ENCODE peak calls at places on chromosomes 6 and 20, in six cellular contexts. D, C, S, N, Y and T are unnamed samples.

GRCh38 chr20:362271-363254 is 15.7 kb downstream of the NRSN2 start:
- DNase-seq in D (peak; percentile 86), C (peak; percentile 90), S (peak; percentile 94), N (peak; percentile 86), Y (no peak), T (no peak)

GRCh38 chr20:19815553-19815991 is 57.5 kb downstream of the RIN2 start:
- DNase-seq in D (no peak), C (no peak), S (no peak), N (peak; percentile 60), Y (no peak), T (no peak)

GRCh38 chr6:132731086-132731485 is 17.2 kb upstream of the VNN1 start:
- DNase-seq in D (no peak), C (no peak), S (no peak), N (no peak), Y (no peak), T (no peak)

GRCh38 chr20:55166063-55166462 is 690.7 kb downstream of the DOK5 start:
- DNase-seq in D (no peak), C (no peak), S (no peak), N (no peak), Y (peak; percentile 83), T (no peak)

GRCh38 chr6:31952140-31952805 is 6.4 kb downstream of the CFB start:
- DNase-seq in D (peak; percentile 74), C (peak; percentile 90), S (peak; percentile 83), N (no peak), Y (peak; percentile 6), T (no peak)

GRCh38 chr6:150145427-150145826 is 2.6 kb downstream of the PPP1R14C start:
- DNase-seq in D (no peak), C (no peak), S (no peak), N (no peak), Y (no peak), T (no peak)

GRCh38 chr6:46972521-46972920 is 50.8 kb upstream of the ADGRF5 start:
- DNase-seq in D (no peak), C (no peak), S (no peak), N (no peak), Y (no peak), T (no peak)

GRCh38 chr20:49765413-49765736 is 47.3 kb upstream of the SLC9A8 start:
- DNase-seq in D (no peak), C (no peak), S (no peak), N (no peak), Y (no peak), T (no peak)

GRCh38 chr20:63702751-63703470 is 4.9 kb downstream of the ARFRP1 start:
- DNase-seq in D (no peak), C (peak; percentile 72), S (peak; percentile 59), N (no peak), Y (no peak), T (no peak)

GRCh38 chr20:63703471-63703975 is 4.3 kb downstream of the ARFRP1 start:
- DNase-seq in D (peak; percentile 46), C (peak; percentile 75), S (peak; percentile 64), N (no peak), Y (no peak), T (no peak)

GRCh38 chr20:63705232-63706026 is 2.3 kb downstream of the ARFRP1 start:
- DNase-seq in D (no peak), C (peak; percentile 51), S (no peak), N (no peak), Y (no peak), T (no peak)

GRCh38 chr20:63704749-63705117 is 3.0 kb downstream of the ARFRP1 start:
- DNase-seq in D (no peak), C (peak; percentile 73), S (no peak), N (no peak), Y (no peak), T (no peak)

GRCh38 chr20:63703976-63704748 is 3.6 kb downstream of the ARFRP1 start:
- DNase-seq in D (no peak), C (peak; percentile 65), S (peak; percentile 60), N (no peak), Y (no peak), T (no peak)
- H3K4me1 ChIP-seq in D (peaks cover 26% of the 10 kb centered on the region), C (no peaks in the 10 kb centered on the region), S (peaks cover 19% of the 10 kb centered on the region), N (peaks cover 43% of the 10 kb centered on the region), Y (peaks cover 23% of the 10 kb centered on the region), T (peaks cover 40% of the 10 kb centered on the region)

GRCh38 chr6:7251861-7252260 is 61.1 kb downstream of the SSR1 start:
- DNase-seq in D (no peak), C (no peak), S (no peak), N (no peak), Y (no peak), T (no peak)
- H3K4me1 ChIP-seq in D (no peaks in the 10 kb centered on the region), C (no peaks in the 10 kb centered on the region), S (peaks cover 5% of the 10 kb centered on the region), N (peaks cover 44% of the 10 kb centered on the region), Y (no peaks in the 10 kb centered on the region), T (no peaks in the 10 kb centered on the region)

GRCh38 chr6:157768863-157769551 is 54.0 kb upstream of the SNX9 start:
- DNase-seq in D (no peak), C (no peak), S (no peak), N (no peak), Y (no peak), T (no peak)
- H3K4me1 ChIP-seq in D (peaks cover 10% of the 10 kb centered on the region), C (peaks cover 2% of the 10 kb centered on the region), S (peaks cover 15% of the 10 kb centered on the region), N (peaks cover 57% of the 10 kb centered on the region), Y (peaks cover 10% of the 10 kb centered on the region), T (peaks cover 32% of the 10 kb centered on the region)

GRCh38 chr6:35751594-35751993 is 14.8 kb downstream of the ARMC12 start:
- DNase-seq in D (no peak), C (no peak), S (no peak), N (no peak), Y (no peak), T (no peak)

GRCh38 chr6:35750557-35750956 is 13.7 kb downstream of the ARMC12 start:
- DNase-seq in D (no peak), C (no peak), S (no peak), N (no peak), Y (no peak), T (no peak)

GRCh38 chr6:35752330-35752729 is 15.5 kb downstream of the ARMC12 start:
- DNase-seq in D (no peak), C (no peak), S (no peak), N (no peak), Y (no peak), T (no peak)

GRCh38 chr6:35745480-35745879 is 8.6 kb downstream of the ARMC12 start:
- DNase-seq in D (no peak), C (no peak), S (no peak), N (no peak), Y (no peak), T (no peak)

DNA sequence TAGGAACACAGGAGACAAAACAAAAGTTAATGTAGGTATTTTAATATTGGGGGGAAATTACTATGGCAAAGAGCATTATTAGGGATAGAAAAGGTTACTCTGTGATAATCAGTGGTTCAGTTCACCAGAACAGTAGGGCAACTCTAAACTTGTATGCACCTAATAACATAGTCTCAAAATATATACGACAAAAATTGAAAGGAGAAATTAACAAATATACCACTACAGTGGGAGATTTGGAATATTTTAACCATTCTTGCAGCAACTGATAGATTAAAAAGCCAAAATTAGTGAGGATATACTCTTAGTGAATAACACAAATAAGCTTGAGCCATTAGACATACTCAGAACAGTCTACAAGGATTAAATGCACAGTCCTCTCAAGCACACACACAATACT is 11.0 kb downstream of the ARMC12 start:
- DNase-seq in D (no peak), C (no peak), S (no peak), N (no peak), Y (no peak), T (no peak)
- H3K4me1 ChIP-seq in D (no peaks in the 10 kb centered on the region), C (no peaks in the 10 kb centered on the region), S (no peaks in the 10 kb centered on the region), N (peaks cover 5% of the 10 kb centered on the region), Y (peaks cover 3% of the 10 kb centered on the region), T (no peaks in the 10 kb centered on the region)